ENCODE peak calls at places on chromosomes 13 and 19, in five cellular contexts. One of them, this sample, is unnamed. For H3K4me1, the result is how much of the 10 kb centered on the place peaks cover.

GRCh38 chr13:42926555-42926954 is 65.5 kb downstream of the EPSTI1 start:
- DNase-seq in PC-3: no peak
- DNase-seq in tibial artery: no peak
- DNase-seq in breast epithelium: no peak
- DNase-seq in uterus: no peak
- DNase-seq in this sample: no peak

GRCh38 chr19:37959665-37960114 is 52.7 kb downstream of the SIPA1L3 start:
- DNase-seq in PC-3: no peak
- DNase-seq in tibial artery: no peak
- DNase-seq in breast epithelium: no peak
- DNase-seq in uterus: no peak
- DNase-seq in this sample: no peak

GRCh38 chr13:34025746-34026145 is 207.8 kb downstream of the RFC3 start:
- DNase-seq in PC-3: peak
- DNase-seq in tibial artery: no peak
- DNase-seq in breast epithelium: no peak
- DNase-seq in uterus: no peak
- DNase-seq in this sample: no peak

GRCh38 chr19:13938361-13939027 is at the start of gene PODNL1:
- DNase-seq in PC-3: no peak
- DNase-seq in tibial artery: peak
- DNase-seq in breast epithelium: no peak
- DNase-seq in uterus: no peak
- DNase-seq in this sample: no peak

GRCh38 chr13:37365496-37365895 is 233.1 kb downstream of the POSTN start:
- DNase-seq in PC-3: no peak
- DNase-seq in tibial artery: no peak
- DNase-seq in breast epithelium: no peak
- DNase-seq in uterus: no peak
- DNase-seq in this sample: no peak

GRCh38 chr13:75180805-75181455 is 301.0 kb downstream of the TBC1D4 start:
- DNase-seq in PC-3: peak
- DNase-seq in tibial artery: no peak
- DNase-seq in breast epithelium: no peak
- DNase-seq in uterus: no peak
- DNase-seq in this sample: no peak

GRCh38 chr19:5340637-5341447 is at the start of gene PTPRS:
- DNase-seq in PC-3: peak
- DNase-seq in tibial artery: peak
- DNase-seq in breast epithelium: peak
- DNase-seq in uterus: peak
- DNase-seq in this sample: no peak

GRCh38 chr13:95643471-95643813 is 1.1 kb downstream of the DZIP1 start:
- DNase-seq in PC-3: no peak
- DNase-seq in tibial artery: no peak
- DNase-seq in breast epithelium: no peak
- DNase-seq in uterus: peak
- DNase-seq in this sample: no peak

GRCh38 chr19:5948697-5949564 is 29.0 kb downstream of the RANBP3 start:
- DNase-seq in PC-3: no peak
- DNase-seq in tibial artery: no peak
- DNase-seq in breast epithelium: no peak
- DNase-seq in uterus: no peak
- DNase-seq in this sample: no peak

GRCh38 chr19:48641850-48642249 is 4.1 kb downstream of the CA11 start:
- DNase-seq in PC-3: no peak
- DNase-seq in tibial artery: no peak
- DNase-seq in breast epithelium: no peak
- DNase-seq in uterus: no peak
- DNase-seq in this sample: no peak

GRCh38 chr19:1163283-1163933 is 10.7 kb downstream of the SBNO2 start:
- DNase-seq in PC-3: no peak
- DNase-seq in tibial artery: no peak
- DNase-seq in breast epithelium: no peak
- DNase-seq in uterus: no peak
- DNase-seq in this sample: no peak

GRCh38 chr19:19997656-19998268 is 41.5 kb downstream of the ZNF682 start:
- DNase-seq in PC-3: no peak
- DNase-seq in tibial artery: no peak
- DNase-seq in breast epithelium: peak
- DNase-seq in uterus: no peak
- DNase-seq in this sample: no peak

GRCh38 chr13:111474136-111475002 is 153.9 kb downstream of the TEX29 start:
- DNase-seq in PC-3: peak
- DNase-seq in tibial artery: no peak
- DNase-seq in breast epithelium: no peak
- DNase-seq in uterus: no peak
- DNase-seq in this sample: no peak

GRCh38 chr13:113669231-113669870 is 2.3 kb downstream of the GRK1 start:
- DNase-seq in PC-3: no peak
- DNase-seq in tibial artery: no peak
- DNase-seq in breast epithelium: peak
- DNase-seq in uterus: peak
- DNase-seq in this sample: no peak

GRCh38 chr13:108915634-108916497 is 286.5 kb downstream of the MYO16 start:
- DNase-seq in PC-3: peak
- DNase-seq in tibial artery: peak
- DNase-seq in breast epithelium: peak
- DNase-seq in uterus: peak
- DNase-seq in this sample: peak

GRCh38 chr19:13781547-13781946 is 7.3 kb downstream of the C19orf53 start:
- DNase-seq in PC-3: peak
- DNase-seq in tibial artery: peak
- DNase-seq in breast epithelium: no peak
- DNase-seq in uterus: peak
- DNase-seq in this sample: peak

GRCh38 chr19:6423499-6424189 is 967 bp downstream of the KHSRP start:
- DNase-seq in PC-3: peak
- DNase-seq in tibial artery: no peak
- DNase-seq in breast epithelium: no peak
- DNase-seq in uterus: peak
- DNase-seq in this sample: peak

GRCh38 chr13:44197791-44198770 is 175.5 kb upstream of the SERP2 start:
- DNase-seq in PC-3: peak
- DNase-seq in tibial artery: no peak
- DNase-seq in breast epithelium: no peak
- DNase-seq in uterus: no peak
- DNase-seq in this sample: no peak

GRCh38 chr19:13417054-13417453 is 89.2 kb downstream of the CACNA1A start:
- DNase-seq in PC-3: peak
- DNase-seq in tibial artery: no peak
- DNase-seq in breast epithelium: no peak
- DNase-seq in uterus: no peak
- DNase-seq in this sample: no peak

GRCh38 chr13:98443329-98443728 is 133.6 kb downstream of the STK24 start:
- DNase-seq in PC-3: peak
- DNase-seq in tibial artery: no peak
- DNase-seq in breast epithelium: no peak
- DNase-seq in uterus: no peak
- DNase-seq in this sample: no peak

GRCh38 chr19:58330458-58330857 is 3.7 kb downstream of the ZSCAN22 start:
- DNase-seq in PC-3: peak
- DNase-seq in tibial artery: no peak
- DNase-seq in breast epithelium: no peak
- DNase-seq in uterus: no peak
- DNase-seq in this sample: no peak

GRCh38 chr19:17129377-17129776 is 53.8 kb downstream of the MYO9B start:
- DNase-seq in PC-3: no peak
- DNase-seq in tibial artery: no peak
- DNase-seq in breast epithelium: no peak
- DNase-seq in uterus: no peak
- DNase-seq in this sample: no peak
- H3K27ac ChIP-seq in PC-3: no peak
- H3K27ac ChIP-seq in tibial artery: peak
- H3K27ac ChIP-seq in breast epithelium: no peak
- H3K27ac ChIP-seq in uterus: no peak
- H3K27ac ChIP-seq in this sample: no peak

DNA sequence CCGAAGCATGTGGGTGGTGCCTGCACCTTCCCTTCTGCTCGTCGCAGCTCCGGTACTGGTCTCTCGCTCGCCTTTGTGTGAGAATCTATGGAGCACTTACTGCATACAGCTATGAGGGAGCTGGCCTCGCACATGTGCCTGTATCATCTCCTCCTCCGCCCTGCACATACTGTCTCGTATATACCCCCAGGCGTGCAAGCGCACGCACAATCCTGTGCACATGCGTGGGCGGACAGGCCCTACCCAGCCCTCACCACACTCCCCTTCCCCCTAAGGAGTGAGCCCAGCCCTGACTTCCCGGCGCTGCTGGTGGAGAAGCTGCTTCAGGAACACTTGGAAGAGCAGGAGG is 8.7 kb downstream of the PIK3R2 start:
- DNase-seq in PC-3: no peak
- DNase-seq in tibial artery: no peak
- DNase-seq in breast epithelium: no peak
- DNase-seq in uterus: no peak
- DNase-seq in this sample: no peak
- H3K4me3 ChIP-seq in PC-3: no peak
- H3K4me3 ChIP-seq in tibial artery: peak
- H3K4me3 ChIP-seq in breast epithelium: peak
- H3K4me3 ChIP-seq in uterus: peak
- H3K4me3 ChIP-seq in this sample: peak

DNA sequence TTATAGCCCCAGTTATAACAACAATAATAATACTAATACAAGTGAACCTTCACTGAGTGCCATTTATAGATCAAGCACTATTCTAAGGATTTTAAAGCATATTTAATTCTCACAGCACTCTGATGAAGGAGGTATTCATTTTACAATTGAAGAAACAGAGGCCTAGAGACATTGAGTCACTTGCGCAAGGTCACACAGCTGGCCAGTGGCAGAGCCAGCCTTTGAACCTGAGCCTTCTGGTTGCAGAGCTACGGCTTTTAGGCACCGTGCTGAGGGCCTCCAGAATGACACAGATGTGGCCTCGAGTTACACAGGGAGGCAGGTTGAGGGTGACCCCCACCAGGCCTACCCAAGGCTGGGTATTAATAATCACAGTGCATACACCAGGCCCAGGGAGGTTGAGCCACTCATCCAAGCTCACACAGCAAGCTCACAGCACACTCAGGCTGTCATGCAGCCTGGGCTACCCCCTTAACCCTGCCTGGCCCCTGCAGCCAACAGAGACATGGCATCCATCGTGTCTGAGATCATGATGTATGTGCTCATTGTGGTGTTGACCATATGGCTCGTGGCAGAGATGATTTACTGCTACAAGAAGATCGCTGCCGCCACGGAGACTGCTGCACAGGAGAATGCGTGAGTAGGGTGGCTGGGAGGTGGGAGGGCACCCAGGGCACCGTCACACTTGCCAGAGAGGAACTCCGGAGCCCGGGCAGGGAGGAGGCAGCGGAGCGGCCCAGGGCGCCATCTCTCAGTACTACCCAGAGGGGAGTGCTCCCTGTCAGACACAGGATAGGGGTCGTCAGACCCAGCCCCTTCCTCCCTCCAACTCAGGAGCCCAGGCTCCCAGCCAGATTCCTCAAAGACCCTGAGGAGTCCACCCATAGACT is 2.7 kb upstream of the HPN start:
- DNase-seq in PC-3: no peak
- DNase-seq in tibial artery: no peak
- DNase-seq in breast epithelium: no peak
- DNase-seq in uterus: no peak
- DNase-seq in this sample: peak
- H3K4me1 ChIP-seq in PC-3: under half
- H3K4me1 ChIP-seq in tibial artery: under half
- H3K4me1 ChIP-seq in breast epithelium: under half
- H3K4me1 ChIP-seq in uterus: under half
- H3K4me1 ChIP-seq in this sample: under half

DNA sequence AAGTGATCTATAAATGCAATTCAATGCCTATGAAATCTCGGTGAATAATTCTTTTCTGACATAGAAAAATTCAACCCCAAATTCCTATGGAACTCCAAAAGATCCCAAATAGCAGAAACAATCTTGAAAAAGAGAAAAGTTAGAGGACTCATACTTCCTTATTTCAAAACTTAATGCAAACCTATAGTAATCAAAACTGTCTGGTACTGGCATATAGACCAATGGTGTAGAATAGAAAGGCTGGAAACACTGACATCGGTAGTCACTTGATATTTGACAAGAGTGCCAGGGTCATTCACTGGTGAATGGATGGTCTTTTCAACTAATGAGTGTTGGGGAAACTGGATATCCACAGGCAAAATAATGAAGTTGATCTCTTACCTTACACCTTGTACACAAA is 637.1 kb upstream of the PCDH9 start:
- DNase-seq in PC-3: no peak
- DNase-seq in tibial artery: no peak
- DNase-seq in breast epithelium: no peak
- DNase-seq in uterus: no peak
- DNase-seq in this sample: no peak
- H3K27ac ChIP-seq in PC-3: no peak
- H3K27ac ChIP-seq in tibial artery: no peak
- H3K27ac ChIP-seq in breast epithelium: no peak
- H3K27ac ChIP-seq in uterus: no peak
- H3K27ac ChIP-seq in this sample: no peak

GRCh38 chr19:43983544-43983911 is 460 bp upstream of the ZNF155 start:
- DNase-seq in PC-3: no peak
- DNase-seq in tibial artery: no peak
- DNase-seq in breast epithelium: no peak
- DNase-seq in uterus: no peak
- DNase-seq in this sample: no peak

GRCh38 chr19:43983912-43984686 is at the start of gene ZNF155:
- DNase-seq in PC-3: peak
- DNase-seq in tibial artery: peak
- DNase-seq in breast epithelium: peak
- DNase-seq in uterus: peak
- DNase-seq in this sample: peak

DNA sequence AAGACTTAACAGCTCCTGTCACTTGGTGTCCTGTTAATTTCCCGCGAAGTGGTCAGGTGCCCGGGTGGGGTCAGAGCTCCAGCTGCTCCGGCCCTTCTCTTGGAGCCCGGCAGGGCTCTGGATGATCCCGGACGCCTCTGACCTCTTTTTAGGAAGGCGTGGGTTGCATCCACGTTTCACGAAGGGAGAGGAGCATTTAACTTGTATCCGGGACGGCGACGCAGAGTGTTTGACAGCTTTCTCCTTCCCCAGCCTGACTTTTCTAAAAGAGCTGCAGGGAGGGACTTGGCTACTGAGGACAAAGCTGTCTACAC is 656 bp downstream of the ZNF155 start:
- DNase-seq in PC-3: no peak
- DNase-seq in tibial artery: peak
- DNase-seq in breast epithelium: no peak
- DNase-seq in uterus: no peak
- DNase-seq in this sample: no peak
- H3K4me3 ChIP-seq in PC-3: peak
- H3K4me3 ChIP-seq in tibial artery: peak
- H3K4me3 ChIP-seq in breast epithelium: peak
- H3K4me3 ChIP-seq in uterus: peak
- H3K4me3 ChIP-seq in this sample: peak

This sample was measured in ascending aorta.